ENCODE peak calls at places on chromosomes 7 and 10, in eight cellular contexts. U, G, Q, C, O, M, I and E are unnamed samples.

GRCh38 chr7:67478066-67478465 is 481.4 kb downstream of the TYW1 start:
- DNase-seq in M (no peak), I (no peak), Q (no peak), C (no peak), G (no peak), U (no peak), O (no peak), E (no peak)

GRCh38 chr7:98733036-98733435 is 116.0 kb downstream of the NPTX2 start:
- DNase-seq in C (peak; percentile 94), Q (no peak), U (peak; percentile 32), O (peak; percentile 19), M (peak; percentile 85), I (no peak), G (no peak), E (no peak)

GRCh38 chr7:135245826-135246825 is 12.5 kb downstream of the STRA8 start:
- DNase-seq in O (no peak), M (no peak), C (no peak), Q (no peak), U (no peak), I (no peak), G (no peak), E (no peak)

GRCh38 chr7:143388051-143388450 is 6.9 kb downstream of the ZYX start:
- DNase-seq in U (no peak), Q (no peak), C (no peak), G (no peak), I (no peak), M (no peak), O (no peak), E (no peak)

GRCh38 chr7:47153076-47153475 is 428.8 kb downstream of the TNS3 start:
- DNase-seq in M (no peak), Q (no peak), U (peak; percentile 66), C (no peak), O (peak; percentile 44), I (no peak), G (no peak), E (no peak)

GRCh38 chr7:151494569-151495284 is 25.0 kb downstream of the RHEB start:
- DNase-seq in G (no peak), Q (no peak), I (no peak), M (no peak), U (no peak), C (no peak), O (no peak), E (no peak)

GRCh38 chr10:23081891-23082290 is 13.5 kb upstream of the MSRB2 start:
- DNase-seq in U (no peak), C (no peak), Q (no peak), O (no peak), G (no peak), M (peak; percentile 41), I (no peak), E (no peak)

GRCh38 chr10:14025790-14026189 is 304.9 kb downstream of the FRMD4A start:
- DNase-seq in M (no peak), G (no peak), I (no peak), U (no peak), O (no peak), C (no peak), Q (no peak), E (no peak)

GRCh38 chr7:18693401-18693800 is 197.9 kb downstream of the HDAC9 start:
- DNase-seq in G (no peak), O (peak; percentile 49), M (peak; percentile 16), Q (no peak), U (peak; percentile 60), C (peak; percentile 62), I (no peak), E (no peak)

GRCh38 chr7:152180587-152180986 is 155.1 kb downstream of the GALNT11 start:
- DNase-seq in O (peak; percentile 44), I (no peak), G (no peak), U (no peak), C (no peak), Q (no peak), M (no peak), E (no peak)

GRCh38 chr7:101564778-101565211 is 64.3 kb downstream of the MYL10 start:
- DNase-seq in M (peak; percentile 95), G (no peak), Q (no peak), O (peak; percentile 23), U (no peak), I (no peak), C (peak; percentile 97), E (no peak)

GRCh38 chr7:24727165-24728120 is 29.8 kb downstream of the GSDME start:
- DNase-seq in M (no peak), Q (no peak), U (no peak), C (no peak), O (no peak), I (no peak), G (no peak), E (no peak)

GRCh38 chr7:114711244-114711643 is 210.7 kb upstream of the MDFIC start:
- DNase-seq in C (no peak), O (no peak), I (no peak), U (no peak), G (no peak), M (no peak), Q (no peak), E (no peak)

GRCh38 chr10:71314028-71314693 is 4.9 kb upstream of the SLC29A3 start:
- DNase-seq in C (peak; percentile 85), I (peak; percentile 65), U (no peak), O (peak; percentile 52), Q (peak; percentile 51), G (peak; percentile 50), M (peak; percentile 21), E (no peak)

GRCh38 chr10:130301026-130301892 is 165.1 kb downstream of the GLRX3 start:
- DNase-seq in U (no peak), I (peak; percentile 83), C (no peak), M (no peak), O (peak; percentile 66), Q (peak; percentile 82), G (peak; percentile 77), E (peak; percentile 71)

DNA sequence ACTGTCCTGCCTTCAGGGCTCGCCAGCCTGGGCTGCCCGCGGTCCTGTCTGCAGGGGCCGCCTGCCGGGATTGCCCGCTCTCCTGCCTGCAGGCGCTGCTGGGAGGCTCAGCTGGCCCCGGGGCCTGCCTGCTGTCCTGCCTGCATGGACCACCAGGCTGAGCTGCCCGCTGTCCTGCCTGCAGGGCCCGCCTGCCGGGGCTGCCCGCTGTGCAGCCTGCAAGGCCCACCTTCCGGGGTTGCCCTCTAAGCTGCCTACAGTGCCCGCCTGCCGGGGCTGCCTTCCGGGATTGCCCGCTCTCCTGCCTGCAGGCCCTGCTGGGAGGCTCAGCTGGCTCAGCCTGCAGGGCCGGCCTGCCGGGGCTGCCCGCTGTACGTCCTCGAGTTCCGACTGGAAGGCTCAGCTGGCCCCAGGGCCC is 164.4 kb downstream of the GLRX3 start:
- DNase-seq in U (no peak), O (peak; percentile 52), C (no peak), Q (peak; percentile 61), I (peak; percentile 73), M (no peak), G (peak; percentile 44), E (no peak)
- H3K9me3 ChIP-seq in U (peaks cover 12% of the 10 kb centered on the region), O (no peaks in the 10 kb centered on the region), C (peaks cover 51% of the 10 kb centered on the region), Q (peaks cover 45% of the 10 kb centered on the region), I (peaks cover 28% of the 10 kb centered on the region), M (no peaks in the 10 kb centered on the region), G (peaks cover 56% of the 10 kb centered on the region), E (peaks cover 4% of the 10 kb centered on the region)

GRCh38 chr10:95539560-95540284 is 21.4 kb downstream of the SORBS1 start:
- DNase-seq in I (no peak), G (no peak), Q (no peak), C (no peak), M (no peak), U (no peak), O (no peak), E (no peak)
- H3K4me1 ChIP-seq in I (peaks cover 49% of the 10 kb centered on the region), G (peaks cover 100% of the 10 kb centered on the region), Q (peaks cover 47% of the 10 kb centered on the region), C (peaks cover 37% of the 10 kb centered on the region), M (peaks cover 13% of the 10 kb centered on the region), U (no peaks in the 10 kb centered on the region), O (peaks cover 30% of the 10 kb centered on the region), E (no peaks in the 10 kb centered on the region)

GRCh38 chr7:2512713-2513112 is 6.9 kb upstream of the LFNG start:
- DNase-seq in M (no peak), G (no peak), U (no peak), C (no peak), O (no peak), Q (peak; percentile 8), I (no peak), E (no peak)

GRCh38 chr7:2511769-2512168 is 7.8 kb upstream of the LFNG start:
- DNase-seq in O (no peak), M (no peak), Q (no peak), I (no peak), G (no peak), U (no peak), C (peak; percentile 59), E (no peak)

GRCh38 chr7:2510909-2511768 is 8.4 kb upstream of the LFNG start:
- DNase-seq in I (peak; percentile 76), O (no peak), U (no peak), C (peak; percentile 71), G (no peak), Q (no peak), M (no peak), E (peak; percentile 78)

GRCh38 chr7:2513702-2514101 is 5.9 kb upstream of the LFNG start:
- DNase-seq in M (no peak), G (no peak), I (no peak), Q (peak; percentile 7), C (no peak), U (no peak), O (no peak), E (no peak)

DNA sequence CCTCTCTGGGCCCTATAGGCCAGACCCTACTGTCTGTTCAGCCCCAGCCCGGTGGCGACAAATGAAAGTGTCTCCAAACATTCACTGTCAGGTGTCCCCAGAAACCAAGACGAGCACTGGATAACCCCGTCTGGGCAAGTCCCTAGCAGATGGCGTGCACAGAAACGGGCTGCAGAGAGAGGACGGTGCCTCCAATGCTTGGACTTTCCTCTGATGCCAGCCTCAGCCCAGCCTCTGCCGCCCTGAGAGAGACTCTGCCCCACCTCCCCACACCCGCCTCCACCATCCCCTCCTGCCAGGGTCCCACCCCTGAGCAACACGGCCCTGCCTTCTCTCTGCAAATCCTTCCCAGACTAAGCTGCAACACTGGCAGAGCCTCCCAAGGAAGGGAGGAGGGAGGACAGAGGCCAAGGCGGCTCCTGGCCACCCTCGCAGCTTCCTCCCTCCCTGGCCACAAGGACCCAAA is 7.4 kb upstream of the LFNG start:
- DNase-seq in M (no peak), Q (no peak), G (peak; percentile 54), I (no peak), U (no peak), O (no peak), C (peak; percentile 58), E (no peak)
- H3K27ac ChIP-seq in M (no peak overlapping the region), Q (peak overlapping the region; percentile 58), G (peak overlapping the region; percentile 42), I (peak overlapping the region; percentile 82), U (no peak overlapping the region), O (no peak overlapping the region), C (no peak overlapping the region), E (peak overlapping the region; percentile 84)

GRCh38 chr10:96889415-96890171 is 57.5 kb downstream of the LCOR start:
- DNase-seq in C (no peak), O (no peak), I (no peak), M (no peak), G (no peak), Q (no peak), U (no peak), E (no peak)

GRCh38 chr10:96895662-96896424 is 63.7 kb downstream of the LCOR start:
- DNase-seq in O (no peak), Q (no peak), U (no peak), C (no peak), M (no peak), I (no peak), G (no peak), E (no peak)

GRCh38 chr10:96890172-96890513 is 58.0 kb downstream of the LCOR start:
- DNase-seq in G (no peak), C (no peak), U (no peak), O (no peak), I (no peak), Q (no peak), M (no peak), E (no peak)

GRCh38 chr10:96891840-96892239 is 59.7 kb downstream of the LCOR start:
- DNase-seq in G (no peak), Q (no peak), I (no peak), O (no peak), U (no peak), M (no peak), C (no peak), E (no peak)

GRCh38 chr10:96890580-96890979 is 58.5 kb downstream of the LCOR start:
- DNase-seq in I (no peak), C (no peak), U (no peak), M (no peak), O (no peak), G (no peak), Q (no peak), E (no peak)
- H3K9me3 ChIP-seq in I (peaks cover 15% of the 10 kb centered on the region), C (peaks cover 17% of the 10 kb centered on the region), U (no peaks in the 10 kb centered on the region), M (no peaks in the 10 kb centered on the region), O (no peaks in the 10 kb centered on the region), G (peaks cover 17% of the 10 kb centered on the region), Q (peaks cover 16% of the 10 kb centered on the region), E (peaks cover 3% of the 10 kb centered on the region)